ENCODE peak calls at places on chromosomes 4 and X, in four cellular contexts. Q is heart right ventricle, N is cardiac muscle cell, A is Karpas-422. X is an unnamed sample. For H3K4me1, the result is how much of the 10 kb centered on the place peaks cover.

GRCh38 chr4:14178421-14178820 is 550.9 kb upstream of the BOD1L1 start:
- DNase-seq in Q (no peak), N (no peak), A (no peak), X (no peak)

GRCh38 chr4:73080789-73081188 is 11.3 kb upstream of the COX18 start:
- DNase-seq in Q (no peak), N (no peak), A (no peak), X (no peak)

GRCh38 chr4:145788765-145789164 is 108.8 kb downstream of the C4orf51 start:
- DNase-seq in Q (no peak), N (no peak), A (no peak), X (no peak)

GRCh38 chr4:12399781-12400180 is 971.1 kb upstream of the HS3ST1 start:
- DNase-seq in Q (no peak), N (no peak), A (no peak), X (no peak)

GRCh38 chr4:168664242-168664897 is 167.5 kb downstream of the PALLD start:
- DNase-seq in Q (no peak), N (no peak), A (no peak), X (no peak)

GRCh38 chr4:22689428-22689827 is 3.3 kb upstream of the GBA3 start:
- DNase-seq in Q (no peak), N (no peak), A (no peak), X (no peak)

GRCh38 chrX:38973327-38973726 is 172.1 kb downstream of the MID1IP1 start:
- DNase-seq in Q (no peak), N (no peak), A (no peak), X (no peak)

GRCh38 chr4:133151301-133151680 is 2.2 kb downstream of the PCDH10 start:
- DNase-seq in Q (no peak), N (peak), A (no peak), X (no peak)

GRCh38 chrX:39890807-39891206 is 207.0 kb downstream of the BCOR start:
- DNase-seq in Q (peak), N (peak), A (no peak), X (no peak)

GRCh38 chrX:17738737-17739535 is 1.6 kb downstream of the SCML1 start:
- DNase-seq in Q (no peak), N (no peak), A (no peak), X (no peak)

GRCh38 chrX:21723097-21723496 is 34.8 kb downstream of the SMPX start:
- DNase-seq in Q (no peak), N (peak), A (no peak), X (no peak)

GRCh38 chr4:78609580-78609979 is 58.0 kb downstream of the ANXA3 start:
- DNase-seq in Q (no peak), N (no peak), A (no peak), X (no peak)

GRCh38 chrX:101478366-101478765 is 6.9 kb upstream of the ARMCX4 start:
- DNase-seq in Q (no peak), N (no peak), A (no peak), X (no peak)

GRCh38 chrX:135373357-135373756 is 48.4 kb upstream of the SMIM10L2A start:
- DNase-seq in Q (no peak), N (no peak), A (no peak), X (no peak)

GRCh38 chr4:8537041-8537461 is 43.1 kb upstream of the GPR78 start:
- DNase-seq in Q (peak), N (no peak), A (no peak), X (peak)

GRCh38 chrX:153649915-153650782 is 3.1 kb downstream of the DUSP9 start:
- DNase-seq in Q (no peak), N (no peak), A (no peak), X (no peak)

GRCh38 chr4:151045907-151046306 is 30.8 kb upstream of the LRBA start:
- DNase-seq in Q (no peak), N (peak), A (peak), X (no peak)

GRCh38 chrX:122586831-122587230 is 597.2 kb upstream of the GRIA3 start:
- DNase-seq in Q (no peak), N (no peak), A (no peak), X (no peak)
- H3K27ac ChIP-seq in Q (no peak), N (no peak), A (no peak), X (no peak)

GRCh38 chr4:71830-72229 is 18.7 kb downstream of the ZNF595 start:
- DNase-seq in Q (no peak), N (no peak), A (no peak), X (no peak)
- H3K4me1 ChIP-seq in Q (under half), N (under half), A (under half), X (under half)

GRCh38 chr4:184328022-184328736 is 110.5 kb upstream of the ENPP6 start:
- DNase-seq in Q (no peak), N (no peak), A (no peak), X (no peak)

GRCh38 chr4:184324939-184325477 is 107.3 kb upstream of the ENPP6 start:
- DNase-seq in Q (no peak), N (no peak), A (no peak), X (no peak)

GRCh38 chr4:184329235-184330007 is 111.7 kb upstream of the ENPP6 start:
- DNase-seq in Q (no peak), N (no peak), A (no peak), X (no peak)

GRCh38 chr4:184331155-184331995 is 113.7 kb upstream of the ENPP6 start:
- DNase-seq in Q (no peak), N (no peak), A (no peak), X (peak)

GRCh38 chr4:184330008-184330400 is 112.3 kb upstream of the ENPP6 start:
- DNase-seq in Q (no peak), N (no peak), A (no peak), X (peak)
- H3K27ac ChIP-seq in Q (no peak), N (no peak), A (no peak), X (peak)

GRCh38 chrX:45755719-45756118 is 555.0 kb upstream of the DIPK2B start:
- DNase-seq in Q (no peak), N (no peak), A (no peak), X (no peak)
- H3K4me1 ChIP-seq in Q (under half), N (under half), A (under half), X (under half)

GRCh38 chrX:107561468-107562215 is 66.7 kb upstream of the PRPS1 start:
- DNase-seq in Q (no peak), N (no peak), A (no peak), X (no peak)
- H3K27ac ChIP-seq in Q (no peak), N (no peak), A (no peak), X (no peak)

DNA sequence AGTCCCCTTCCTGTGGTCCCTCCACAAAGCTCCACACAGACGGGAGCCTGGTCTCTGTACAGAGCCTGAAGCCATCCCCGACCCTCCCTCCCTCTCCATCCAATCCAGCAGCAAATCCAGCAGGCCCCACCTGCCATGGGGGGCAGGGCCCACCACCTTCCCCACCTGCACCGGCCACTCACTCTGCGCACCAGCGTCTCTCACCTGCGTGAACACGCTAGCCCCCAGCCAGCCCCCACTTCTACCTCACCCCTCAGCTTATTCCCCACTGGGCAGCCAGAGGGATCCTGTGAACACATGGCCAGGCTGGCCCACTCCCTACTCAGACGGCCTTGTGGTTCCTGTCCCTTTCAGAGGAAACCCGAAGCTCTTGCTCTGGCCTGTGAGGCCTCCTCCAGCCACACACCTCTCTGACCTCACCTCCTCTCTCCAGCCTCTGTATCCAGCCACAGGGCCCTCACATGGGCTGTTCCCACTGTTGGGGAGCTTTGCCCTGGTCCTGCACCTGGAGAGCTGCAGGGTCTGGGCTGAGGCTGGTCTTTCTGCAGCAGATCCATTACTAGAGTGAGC is 70.9 kb downstream of the WFS1 start:
- DNase-seq in Q (no peak), N (no peak), A (no peak), X (no peak)
- H3K4me1 ChIP-seq in Q (under half), N (under half), A (under half), X (under half)

GRCh38 chr4:185513489-185514181 is 21.7 kb downstream of the PDLIM3 start:
- DNase-seq in Q (no peak), N (no peak), A (no peak), X (peak)

GRCh38 chr4:185515248-185515647 is 20.1 kb downstream of the PDLIM3 start:
- DNase-seq in Q (no peak), N (no peak), A (no peak), X (no peak)

GRCh38 chr4:185512516-185512915 is 22.8 kb downstream of the PDLIM3 start:
- DNase-seq in Q (no peak), N (no peak), A (no peak), X (no peak)

GRCh38 chr4:185510803-185511202 is 24.5 kb downstream of the PDLIM3 start:
- DNase-seq in Q (no peak), N (no peak), A (no peak), X (no peak)

DNA sequence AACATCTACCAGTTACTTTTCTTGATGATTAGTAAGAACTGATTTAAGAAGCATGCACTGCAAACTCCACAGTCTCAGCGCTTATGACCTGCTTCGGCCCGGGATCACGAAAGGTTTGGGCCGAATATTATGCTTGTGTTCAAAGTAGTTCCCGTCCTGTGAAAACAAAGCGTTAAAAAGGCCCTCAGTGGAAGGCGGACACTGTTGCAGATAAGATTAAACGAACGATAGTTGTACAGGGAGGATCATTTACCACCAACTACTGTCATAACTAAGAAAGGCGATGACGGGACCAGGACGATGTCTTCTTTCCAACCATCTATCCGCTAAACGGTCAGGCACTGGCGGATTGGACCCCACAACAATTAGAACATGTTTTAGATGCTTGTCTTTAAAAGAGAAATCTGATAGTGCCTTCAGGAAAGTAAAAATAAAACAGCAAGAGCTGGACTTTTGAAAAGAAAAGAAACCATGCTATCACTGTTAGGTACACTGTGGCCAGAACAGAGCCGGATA is 21.1 kb downstream of the PDLIM3 start:
- DNase-seq in Q (no peak), N (no peak), A (no peak), X (no peak)
- H3K27ac ChIP-seq in Q (peak), N (peak), A (no peak), X (peak)

GRCh38 chr4:15694431-15694830 is 8.4 kb upstream of the BST1 start:
- DNase-seq in Q (no peak), N (no peak), A (no peak), X (no peak)
- H3K4me1 ChIP-seq in Q (under half), N (under half), A (under half), X (under half)

DNA sequence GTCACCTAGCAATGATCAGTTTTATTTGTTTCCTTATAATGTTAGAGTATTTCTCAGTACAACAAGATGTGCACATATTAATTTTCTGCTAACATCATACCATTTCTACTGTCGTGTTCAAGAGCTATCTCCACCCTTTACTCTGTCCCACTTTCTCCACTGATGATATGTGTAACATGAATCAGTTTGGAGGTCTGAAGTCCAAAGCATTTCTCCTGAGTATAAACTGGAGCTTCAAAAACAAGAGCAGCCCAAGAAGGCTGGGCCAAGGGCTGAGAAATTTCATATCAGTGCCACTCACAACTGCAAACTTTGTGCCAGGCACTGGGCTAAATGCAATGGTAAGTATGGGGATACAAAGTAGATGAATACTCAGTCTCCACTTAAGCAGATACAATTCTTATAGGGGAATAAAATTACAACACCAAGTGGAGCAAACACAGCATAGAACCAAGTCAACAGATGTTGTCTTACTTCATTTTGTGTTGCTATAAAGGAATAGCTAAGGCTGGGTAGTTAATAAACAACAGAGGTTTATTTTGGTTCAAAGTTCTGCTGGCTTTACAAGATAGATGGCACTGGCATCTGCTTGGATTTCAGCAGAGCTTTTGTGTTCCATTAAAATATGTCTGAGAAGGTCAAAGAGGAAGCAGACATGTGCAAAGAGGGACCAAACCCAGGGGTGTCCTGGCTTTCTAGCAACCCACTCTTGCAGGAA is 44.2 kb downstream of the AMELX start:
- DNase-seq in Q (no peak), N (no peak), A (no peak), X (no peak)
- H3K27ac ChIP-seq in Q (no peak), N (no peak), A (no peak), X (peak)

GRCh38 chr4:55906999-55907398 is 41.7 kb upstream of the CEP135 start:
- DNase-seq in Q (no peak), N (no peak), A (no peak), X (no peak)

GRCh38 chr4:55912249-55912648 is 36.5 kb upstream of the CEP135 start:
- DNase-seq in Q (no peak), N (no peak), A (no peak), X (no peak)

GRCh38 chr4:55907469-55907868 is 41.3 kb upstream of the CEP135 start:
- DNase-seq in Q (no peak), N (no peak), A (no peak), X (no peak)

GRCh38 chr4:55906323-55906722 is 42.4 kb upstream of the CEP135 start:
- DNase-seq in Q (no peak), N (no peak), A (no peak), X (no peak)

DNA sequence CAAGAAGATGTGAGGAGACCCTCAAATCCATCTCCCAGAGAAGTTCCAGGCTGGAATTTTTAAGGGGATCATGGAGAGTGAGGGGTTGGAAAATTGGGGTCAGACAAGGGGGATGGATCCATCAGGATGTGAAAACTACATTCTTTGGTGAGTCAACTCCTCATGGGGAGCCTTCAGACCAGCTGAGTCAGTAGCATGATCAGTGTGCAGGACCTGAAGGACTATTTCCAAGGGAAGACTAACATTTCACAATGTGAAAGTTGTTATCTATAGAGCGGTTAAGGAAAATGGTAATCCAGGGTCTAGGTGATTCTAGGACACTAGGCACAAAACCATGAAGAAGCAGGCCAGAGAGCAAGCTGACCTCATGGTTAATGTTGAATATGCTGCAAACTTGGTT is 38.6 kb upstream of the CEP135 start:
- DNase-seq in Q (no peak), N (no peak), A (no peak), X (no peak)
- H3K4me1 ChIP-seq in Q (under half), N (under half), A (under half), X (under half)